ENCODE peak calls at places on chromosomes 4 and X, in four cellular contexts. One of them, this sample, is unnamed.

GRCh38 chr4:73127839-73128448 is 58.4 kb upstream of the COX18 start:
- DNase-seq in HepG2: peak
- DNase-seq in K562: no peak
- DNase-seq in GM12878: no peak
- DNase-seq in this sample: peak

GRCh38 chr4:149765630-149766029 is 50.0 kb downstream of the IQCM start:
- DNase-seq in GM12878: no peak
- DNase-seq in HepG2: no peak
- DNase-seq in K562: no peak
- DNase-seq in this sample: no peak

GRCh38 chrX:69189972-69190371 is 24.7 kb upstream of the PJA1 start:
- DNase-seq in HepG2: no peak
- DNase-seq in K562: no peak
- DNase-seq in GM12878: no peak
- DNase-seq in this sample: no peak

GRCh38 chr4:56128231-56128630 is 179.5 kb downstream of the CEP135 start:
- DNase-seq in K562: no peak
- DNase-seq in GM12878: no peak
- DNase-seq in HepG2: no peak
- DNase-seq in this sample: no peak

GRCh38 chr4:92234393-92235176 is 69.2 kb upstream of the GRID2 start:
- DNase-seq in HepG2: peak
- DNase-seq in GM12878: no peak
- DNase-seq in K562: no peak
- DNase-seq in this sample: no peak

GRCh38 chr4:3847211-3847940 is 81.2 kb downstream of the ADRA2C start:
- DNase-seq in K562: no peak
- DNase-seq in HepG2: no peak
- DNase-seq in GM12878: no peak
- DNase-seq in this sample: no peak

GRCh38 chr4:147778942-147779341 is 47.1 kb downstream of the ARHGAP10 start:
- DNase-seq in K562: no peak
- DNase-seq in HepG2: no peak
- DNase-seq in GM12878: peak
- DNase-seq in this sample: no peak

GRCh38 chr4:147760176-147760575 is 28.3 kb downstream of the ARHGAP10 start:
- DNase-seq in GM12878: no peak
- DNase-seq in K562: no peak
- DNase-seq in HepG2: no peak
- DNase-seq in this sample: no peak

GRCh38 chr4:97238956-97239698 is 904.1 kb downstream of the STPG2 start:
- DNase-seq in K562: no peak
- DNase-seq in HepG2: no peak
- DNase-seq in GM12878: no peak
- DNase-seq in this sample: no peak

GRCh38 chr4:163558539-163559044 is 64.1 kb downstream of the TMA16 start:
- DNase-seq in GM12878: no peak
- DNase-seq in HepG2: no peak
- DNase-seq in K562: no peak
- DNase-seq in this sample: no peak

GRCh38 chrX:2401201-2401589 is 99.6 kb downstream of the DHRSX start:
- DNase-seq in GM12878: no peak
- DNase-seq in HepG2: no peak
- DNase-seq in K562: no peak
- DNase-seq in this sample: no peak

DNA sequence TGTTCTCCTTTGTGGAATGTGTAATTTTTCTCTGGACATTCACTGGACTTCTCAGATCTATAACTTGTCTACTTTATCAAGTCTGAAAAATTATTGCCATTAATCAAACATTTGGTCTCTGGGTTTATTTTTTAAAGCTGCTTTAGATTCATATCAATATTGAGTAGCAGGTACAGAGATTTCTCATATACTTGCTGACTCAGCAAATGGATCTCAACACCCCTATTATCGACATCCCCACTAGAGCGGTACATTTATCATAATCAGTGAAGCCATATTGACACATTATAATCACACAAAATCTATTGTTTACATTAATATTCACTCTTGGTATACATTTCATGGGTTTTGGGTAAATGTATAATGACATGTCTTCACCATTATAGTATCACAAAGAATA is 268.7 kb downstream of the SPOCK3 start:
- DNase-seq in GM12878: no peak
- DNase-seq in HepG2: no peak
- DNase-seq in K562: no peak
- DNase-seq in this sample: no peak
- TF ChIP-seq TARDBP in GM12878: no peak
- TF ChIP-seq TARDBP in HepG2: no peak
- TF ChIP-seq TARDBP in K562: no peak
- TF ChIP-seq TARDBP in this sample: no peak

GRCh38 chrX:96140796-96141195 is 543.8 kb upstream of the DIAPH2 start:
- DNase-seq in HepG2: no peak
- DNase-seq in K562: no peak
- DNase-seq in GM12878: no peak
- DNase-seq in this sample: no peak
- TF ChIP-seq FOXK2 in HepG2: no peak
- TF ChIP-seq FOXK2 in K562: no peak
- TF ChIP-seq FOXK2 in GM12878: no peak
- TF ChIP-seq FOXK2 in this sample: no peak

DNA sequence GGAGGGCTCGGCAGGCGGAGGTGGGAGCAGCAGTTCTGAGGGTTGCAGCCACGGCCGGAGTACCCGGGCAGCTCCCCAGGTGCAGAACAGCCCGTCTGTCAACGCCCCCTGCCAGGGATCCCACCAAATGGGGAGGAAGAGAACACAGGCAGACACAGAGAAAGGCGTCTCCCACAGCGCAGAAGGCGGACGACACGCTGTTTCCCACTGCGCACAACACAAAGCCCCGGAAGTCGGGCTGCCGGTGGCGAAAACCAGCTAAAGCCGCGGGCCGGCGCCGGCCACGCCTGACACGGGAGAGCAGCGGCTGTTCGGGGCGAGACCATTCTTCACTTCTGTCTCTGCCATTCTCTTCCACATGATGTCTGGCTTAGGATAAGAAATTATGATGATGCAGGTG is 31.6 kb downstream of the CTBP1 start:
- DNase-seq in K562: no peak
- DNase-seq in HepG2: no peak
- DNase-seq in GM12878: no peak
- DNase-seq in this sample: no peak
- TF ChIP-seq TARDBP in K562: no peak
- TF ChIP-seq TARDBP in HepG2: no peak
- TF ChIP-seq TARDBP in GM12878: no peak
- TF ChIP-seq TARDBP in this sample: no peak

GRCh38 chr4:182847543-182847942 is 69.6 kb downstream of the DCTD start:
- DNase-seq in K562: no peak
- DNase-seq in GM12878: no peak
- DNase-seq in HepG2: no peak
- DNase-seq in this sample: no peak
- TF ChIP-seq FOXK2 in K562: no peak
- TF ChIP-seq FOXK2 in GM12878: no peak
- TF ChIP-seq FOXK2 in HepG2: no peak
- TF ChIP-seq FOXK2 in this sample: no peak

GRCh38 chr4:48162162-48162561 is 28.1 kb upstream of the TXK start:
- DNase-seq in HepG2: no peak
- DNase-seq in K562: no peak
- DNase-seq in GM12878: no peak
- DNase-seq in this sample: no peak
- TF ChIP-seq TARDBP in HepG2: no peak
- TF ChIP-seq TARDBP in K562: no peak
- TF ChIP-seq TARDBP in GM12878: no peak
- TF ChIP-seq TARDBP in this sample: no peak

GRCh38 chrX:110259065-110259559 is 58.8 kb downstream of the AMMECR1 start:
- DNase-seq in GM12878: no peak
- DNase-seq in K562: no peak
- DNase-seq in HepG2: no peak
- DNase-seq in this sample: no peak
- TF ChIP-seq FOXK2 in GM12878: no peak
- TF ChIP-seq FOXK2 in K562: no peak
- TF ChIP-seq FOXK2 in HepG2: no peak
- TF ChIP-seq FOXK2 in this sample: no peak

GRCh38 chr4:173367946-173368345 is 2.8 kb upstream of the SAP30 start:
- DNase-seq in K562: no peak
- DNase-seq in HepG2: no peak
- DNase-seq in GM12878: no peak
- DNase-seq in this sample: no peak
- TF ChIP-seq TARDBP in K562: no peak
- TF ChIP-seq TARDBP in HepG2: no peak
- TF ChIP-seq TARDBP in GM12878: no peak
- TF ChIP-seq TARDBP in this sample: no peak

DNA sequence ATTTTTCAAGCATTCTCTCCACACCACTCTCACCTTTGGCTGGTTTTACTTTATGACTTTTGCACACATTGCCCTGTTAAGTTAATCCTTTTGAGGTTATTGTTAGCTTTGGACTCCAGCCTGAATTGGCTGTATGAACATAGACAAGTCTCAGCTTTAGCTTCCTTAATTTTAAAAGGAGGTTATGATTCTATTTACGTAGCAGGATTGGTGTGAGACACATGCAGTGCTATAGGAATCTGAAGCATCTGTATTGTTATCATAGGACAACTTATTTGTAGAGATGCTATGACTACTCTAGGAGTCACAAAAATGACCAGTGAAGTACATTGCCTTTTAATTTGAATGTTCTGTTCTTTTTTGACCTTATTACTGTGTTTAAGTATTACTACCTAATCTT is 15.7 kb downstream of the PGAM4 start:
- DNase-seq in GM12878: no peak
- DNase-seq in HepG2: no peak
- DNase-seq in K562: no peak
- DNase-seq in this sample: no peak
- TF ChIP-seq FOXK2 in GM12878: no peak
- TF ChIP-seq FOXK2 in HepG2: no peak
- TF ChIP-seq FOXK2 in K562: no peak
- TF ChIP-seq FOXK2 in this sample: no peak

GRCh38 chr4:151934766-151935165 is 174.0 kb upstream of the GATB start:
- DNase-seq in GM12878: no peak
- DNase-seq in K562: no peak
- DNase-seq in HepG2: no peak
- DNase-seq in this sample: no peak

GRCh38 chr4:151939670-151940069 is 178.9 kb upstream of the GATB start:
- DNase-seq in GM12878: no peak
- DNase-seq in K562: no peak
- DNase-seq in HepG2: no peak
- DNase-seq in this sample: no peak

GRCh38 chr4:151933122-151933827 is 172.5 kb upstream of the GATB start:
- DNase-seq in HepG2: no peak
- DNase-seq in GM12878: no peak
- DNase-seq in K562: no peak
- DNase-seq in this sample: no peak

GRCh38 chr4:151931563-151931962 is 170.8 kb upstream of the GATB start:
- DNase-seq in K562: no peak
- DNase-seq in GM12878: no peak
- DNase-seq in HepG2: no peak
- DNase-seq in this sample: no peak

DNA sequence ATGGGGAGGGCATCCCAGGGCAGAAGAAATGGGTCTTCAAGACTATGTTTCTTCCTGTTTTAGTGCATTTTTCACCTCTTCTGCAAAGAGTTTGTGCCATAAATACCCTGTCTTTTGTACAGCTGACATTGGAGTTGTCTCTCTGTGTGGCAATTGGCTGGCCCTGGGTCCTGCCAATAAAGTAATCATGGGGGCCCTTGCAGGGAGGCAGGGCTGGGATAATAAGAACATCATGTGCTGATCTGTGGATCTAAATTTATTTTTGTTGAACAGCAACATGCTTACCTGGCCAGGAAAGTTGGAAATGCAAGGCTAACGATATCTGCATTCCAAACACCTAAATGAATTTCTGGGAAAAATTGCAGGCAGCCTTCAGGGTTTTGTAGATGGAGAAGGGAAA is 174.6 kb upstream of the GATB start:
- DNase-seq in HepG2: no peak
- DNase-seq in GM12878: no peak
- DNase-seq in K562: no peak
- DNase-seq in this sample: no peak
- TF ChIP-seq TARDBP in HepG2: no peak
- TF ChIP-seq TARDBP in GM12878: no peak
- TF ChIP-seq TARDBP in K562: no peak
- TF ChIP-seq TARDBP in this sample: no peak

This sample was measured in HEK293T.